ENCODE peak calls at places on chromosomes 12 and 14, in nine cellular contexts. K is body of pancreas, S is stomach, A is sigmoid colon, J is IMR-90, T is heart left ventricle, R is HepG2, M is Peyer's patch, I is A549. L is an unnamed sample.

GRCh38 chr12:113185180-113186032 is at the start of the genes DDX54 and RITA1:
- DNase-seq in K (peak; percentile 81), S (peak; percentile 86), A (peak; percentile 91), J (peak; percentile 61), T (peak; percentile 83), R (peak; percentile 92), M (peak; percentile 84), I (peak; percentile 51), L (peak; percentile 96)

GRCh38 chr14:68333265-68333664 is 459.6 kb downstream of the ZFP36L1 start:
- DNase-seq in K (no peak), S (no peak), A (no peak), J (no peak), T (no peak), R (no peak), M (no peak), I (no peak), L (no peak)

GRCh38 chr12:6352198-6353173 is 10.6 kb upstream of the TNFRSF1A start:
- DNase-seq in K (no peak), S (no peak), A (no peak), J (no peak), T (no peak), R (no peak), M (no peak), I (no peak), L (no peak)

GRCh38 chr12:107379852-107380567 is 286.7 kb upstream of the CRY1 start:
- DNase-seq in K (peak; percentile 67), S (peak; percentile 36), A (no peak), J (peak; percentile 46), T (no peak), R (peak; percentile 67), M (no peak), I (peak; percentile 58), L (no peak)

GRCh38 chr14:28412076-28412475 is 354.5 kb upstream of the FOXG1 start:
- DNase-seq in K (no peak), S (no peak), A (no peak), J (no peak), T (no peak), R (no peak), M (no peak), I (no peak), L (no peak)

GRCh38 chr14:29144598-29144997 is 378.0 kb downstream of the FOXG1 start:
- DNase-seq in K (no peak), S (no peak), A (no peak), J (peak; percentile 99), T (no peak), R (no peak), M (no peak), I (no peak), L (no peak)

GRCh38 chr14:80419339-80419738 is 208.0 kb upstream of the DIO2 start:
- DNase-seq in K (peak; percentile 46), S (peak; percentile 71), A (no peak), J (no peak), T (no peak), R (no peak), M (no peak), I (no peak), L (no peak)

GRCh38 chr12:112961074-112961473 is 17.2 kb upstream of the OAS2 start:
- DNase-seq in K (no peak), S (no peak), A (no peak), J (no peak), T (no peak), R (no peak), M (no peak), I (no peak), L (no peak)

GRCh38 chr12:1773937-1774655 is 46.3 kb upstream of the LRTM2 start:
- DNase-seq in K (no peak), S (no peak), A (no peak), J (peak; percentile 11), T (no peak), R (no peak), M (no peak), I (no peak), L (no peak)

GRCh38 chr12:80156306-80156705 is 57.0 kb downstream of the OTOGL start:
- DNase-seq in K (no peak), S (no peak), A (no peak), J (peak; percentile 38), T (no peak), R (no peak), M (no peak), I (no peak), L (no peak)

GRCh38 chr12:66269757-66270383 is 32.4 kb upstream of the HELB start:
- DNase-seq in K (peak; percentile 10), S (no peak), A (no peak), J (peak; percentile 62), T (no peak), R (peak; percentile 40), M (no peak), I (peak; percentile 47), L (no peak)

GRCh38 chr14:71555654-71556559 is 376.3 kb upstream of the RGS6 start:
- DNase-seq in K (no peak), S (no peak), A (no peak), J (peak; percentile 43), T (no peak), R (peak; percentile 4), M (peak; percentile 40), I (no peak), L (no peak)

GRCh38 chr14:59131926-59132763 is 56.3 kb upstream of the DAAM1 start:
- DNase-seq in K (no peak), S (no peak), A (no peak), J (no peak), T (no peak), R (no peak), M (no peak), I (no peak), L (no peak)

GRCh38 chr12:26030371-26030770 is 71.9 kb downstream of the RASSF8 start:
- DNase-seq in K (no peak), S (no peak), A (no peak), J (no peak), T (no peak), R (no peak), M (no peak), I (no peak), L (no peak)

GRCh38 chr12:99122496-99122895 is 477.4 kb downstream of the APAF1 start:
- DNase-seq in K (no peak), S (no peak), A (no peak), J (no peak), T (no peak), R (no peak), M (no peak), I (no peak), L (no peak)

GRCh38 chr12:77796775-77797174 is 33.9 kb upstream of the NAV3 start:
- DNase-seq in K (no peak), S (no peak), A (no peak), J (peak; percentile 40), T (no peak), R (no peak), M (no peak), I (no peak), L (no peak)

GRCh38 chr14:105844810-105845724 is 318.7 kb downstream of the TMEM121 start:
- DNase-seq in K (no peak), S (no peak), A (no peak), J (no peak), T (no peak), R (no peak), M (no peak), I (no peak), L (peak; percentile 73)

GRCh38 chr14:77023001-77023996 is 5.2 kb downstream of the IRF2BPL start:
- DNase-seq in K (peak; percentile 91), S (peak; percentile 76), A (peak; percentile 76), J (peak; percentile 38), T (peak; percentile 46), R (peak; percentile 97), M (no peak), I (no peak), L (no peak)
- TF ChIP-seq POLR2A in K (peak; percentile 59), S (no peak), A (no peak), J (no peak), T (no peak), R (peak; percentile 32), M (no peak), I (no peak), L (no peak)

GRCh38 chr14:90053044-90053443 is 8.8 kb upstream of the KCNK13 start:
- DNase-seq in K (no peak), S (no peak), A (no peak), J (peak; percentile 45), T (no peak), R (no peak), M (no peak), I (no peak), L (no peak)
- TF ChIP-seq POLR2A in K (no peak), S (no peak), A (no peak), J (no peak), T (no peak), R (no peak), M (no peak), I (no peak), L (no peak)

DNA sequence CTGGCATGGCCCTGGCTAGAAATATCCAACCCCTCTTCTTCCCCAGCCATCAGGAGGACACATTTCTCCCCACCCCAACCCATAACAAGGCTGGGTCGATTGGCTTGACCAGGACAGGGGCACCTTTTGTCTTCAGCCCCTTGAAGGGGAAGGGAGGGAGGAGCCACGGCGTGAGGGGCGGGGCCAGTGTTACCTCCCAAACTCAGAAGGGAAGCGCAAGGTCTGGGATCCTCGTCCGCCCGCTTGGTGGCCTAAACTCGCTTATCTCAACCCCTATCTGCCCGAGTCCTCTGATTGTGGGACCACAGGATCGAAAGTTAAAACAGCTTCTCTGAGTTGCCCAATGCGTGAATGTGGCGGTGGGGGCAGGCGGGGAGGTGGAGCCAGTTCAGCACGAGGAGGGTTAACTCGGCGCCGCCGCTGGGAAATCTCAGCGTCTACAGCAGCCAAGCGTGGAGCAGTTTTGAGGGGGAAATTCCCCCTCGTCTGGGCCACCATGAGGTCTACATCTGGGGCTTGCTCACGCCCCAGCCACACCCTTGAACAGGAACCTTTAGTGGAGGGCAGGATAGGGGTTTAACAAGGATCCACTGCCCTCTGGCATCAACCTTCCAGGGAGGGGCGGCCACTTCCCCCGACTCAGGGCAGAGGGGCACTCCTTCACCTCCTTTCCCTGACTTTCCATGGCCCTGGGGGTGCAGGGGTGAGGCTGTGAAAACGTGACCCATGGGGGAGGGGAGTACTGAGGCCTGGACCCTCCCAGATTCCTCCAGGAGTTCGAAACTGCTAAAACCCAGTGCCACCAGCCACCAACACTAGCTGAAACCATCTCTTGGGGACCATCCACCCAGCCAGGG is 745 bp downstream of the STAT6 start:
- DNase-seq in K (peak; percentile 59), S (peak; percentile 68), A (peak; percentile 89), J (peak; percentile 37), T (peak; percentile 74), R (peak; percentile 77), M (peak; percentile 89), I (peak; percentile 64), L (peak; percentile 81)
- TF ChIP-seq POLR2A in K (no peak), S (no peak), A (no peak), J (no peak), T (no peak), R (peak; percentile 1), M (no peak), I (peak; percentile 26), L (no peak)

DNA sequence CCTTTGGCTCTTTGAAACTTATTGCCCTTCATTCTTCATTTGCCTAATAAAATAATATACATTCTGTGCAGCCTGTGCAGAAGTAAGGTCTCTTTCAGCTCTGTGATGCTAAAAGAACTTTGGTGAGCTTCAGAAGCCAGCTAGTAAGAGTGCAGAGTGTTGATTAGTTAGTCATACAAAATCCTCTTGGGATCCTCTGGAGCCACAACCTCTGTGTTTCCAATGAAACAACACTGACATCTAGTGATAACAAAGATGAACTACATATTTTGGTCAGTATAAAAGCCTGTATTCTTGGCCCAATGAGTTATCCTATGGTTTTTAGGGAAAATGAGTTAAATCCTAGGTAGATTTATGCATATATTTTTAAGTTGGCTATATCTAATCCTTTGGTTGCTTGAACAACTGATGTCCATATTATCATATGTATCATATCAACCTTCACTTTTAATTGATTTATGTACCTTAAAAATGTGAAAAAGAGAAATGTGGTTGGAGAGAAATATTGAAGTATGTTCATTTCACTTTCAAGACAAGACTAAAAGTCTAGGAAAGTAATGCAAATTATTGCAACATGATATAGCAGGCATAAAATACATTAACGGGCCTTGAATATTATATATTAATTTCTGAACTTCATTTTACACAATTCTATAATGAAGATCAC is 158.4 kb downstream of the KLHL28 start:
- DNase-seq in K (no peak), S (no peak), A (no peak), J (peak; percentile 64), T (no peak), R (peak; percentile 35), M (no peak), I (peak; percentile 26), L (no peak)
- TF ChIP-seq POLR2A in K (no peak), S (no peak), A (no peak), J (no peak), T (no peak), R (no peak), M (no peak), I (no peak), L (no peak)